ENCODE peak calls at places on chromosomes 4 and X, in four cellular contexts. Z, S, K and B are unnamed samples.
A peak's percentile ranks its signal among the peaks of the same experiment; 100 is the strongest.

GRCh38 chr4:139887962-139888735 is 222.5 kb downstream of the MGST2 start:
- DNase-seq in Z (no peak), S (peak; percentile 15), K (no peak), B (peak; percentile 23)

GRCh38 chr4:171948038-171948437 is 134.8 kb downstream of the GALNTL6 start:
- DNase-seq in Z (no peak), S (no peak), K (no peak), B (no peak)

GRCh38 chrX:38578152-38578551 is 16.8 kb downstream of the TSPAN7 start:
- DNase-seq in Z (peak; percentile 4), S (no peak), K (no peak), B (no peak)

GRCh38 chr4:150006197-150006596 is 72.0 kb upstream of the DCLK2 start:
- DNase-seq in Z (no peak), S (no peak), K (no peak), B (no peak)

GRCh38 chr4:17142232-17142711 is 243.8 kb upstream of the LDB2 start:
- DNase-seq in Z (no peak), S (no peak), K (no peak), B (no peak)

GRCh38 chrX:38061335-38061734 is 55.0 kb downstream of the SYTL5 start:
- DNase-seq in Z (peak; percentile 14), S (no peak), K (no peak), B (no peak)

GRCh38 chrX:136880003-136880451 is 498 bp downstream of the RBMX start:
- DNase-seq in Z (no peak), S (no peak), K (peak; percentile 16), B (peak; percentile 18)

GRCh38 chr4:21380861-21381260 is 567.7 kb downstream of the KCNIP4 start:
- DNase-seq in Z (no peak), S (no peak), K (no peak), B (no peak)

GRCh38 chrX:22053486-22053885 is 21.4 kb downstream of the PHEX start:
- DNase-seq in Z (no peak), S (no peak), K (no peak), B (no peak)

GRCh38 chr4:8847764-8848163 is 23.9 kb downstream of the HMX1 start:
- DNase-seq in Z (no peak), S (no peak), K (no peak), B (peak; percentile 47)

GRCh38 chrX:54386314-54386713 is 28.5 kb upstream of the WNK3 start:
- DNase-seq in Z (no peak), S (no peak), K (no peak), B (no peak)

GRCh38 chr4:46894841-46895240 is 14.2 kb downstream of the COX7B2 start:
- DNase-seq in Z (no peak), S (no peak), K (no peak), B (no peak)

GRCh38 chr4:15778191-15778741 is at the start of gene CD38:
- DNase-seq in Z (no peak), S (peak; percentile 67), K (no peak), B (peak; percentile 78)

GRCh38 chrX:133586443-133586842 is 171.2 kb upstream of the GPC4 start:
- DNase-seq in Z (peak; percentile 15), S (no peak), K (no peak), B (no peak)

GRCh38 chr4:71713611-71714203 is 70.2 kb downstream of the GC start:
- DNase-seq in Z (peak; percentile 20), S (no peak), K (peak; percentile 10), B (peak; percentile 4)

GRCh38 chr4:13455411-13455810 is 28.7 kb downstream of the RAB28 start:
- DNase-seq in Z (no peak), S (no peak), K (no peak), B (no peak)
- TF ChIP-seq MXI1 in Z (no peak), S (no peak), K (no peak), B (no peak)

GRCh38 chrX:40537310-40537709 is 43.5 kb upstream of the ATP6AP2 start:
- DNase-seq in Z (no peak), S (no peak), K (peak; percentile 15), B (no peak)
- TF ChIP-seq REST in Z (no peak), S (no peak), K (no peak), B (no peak)

DNA sequence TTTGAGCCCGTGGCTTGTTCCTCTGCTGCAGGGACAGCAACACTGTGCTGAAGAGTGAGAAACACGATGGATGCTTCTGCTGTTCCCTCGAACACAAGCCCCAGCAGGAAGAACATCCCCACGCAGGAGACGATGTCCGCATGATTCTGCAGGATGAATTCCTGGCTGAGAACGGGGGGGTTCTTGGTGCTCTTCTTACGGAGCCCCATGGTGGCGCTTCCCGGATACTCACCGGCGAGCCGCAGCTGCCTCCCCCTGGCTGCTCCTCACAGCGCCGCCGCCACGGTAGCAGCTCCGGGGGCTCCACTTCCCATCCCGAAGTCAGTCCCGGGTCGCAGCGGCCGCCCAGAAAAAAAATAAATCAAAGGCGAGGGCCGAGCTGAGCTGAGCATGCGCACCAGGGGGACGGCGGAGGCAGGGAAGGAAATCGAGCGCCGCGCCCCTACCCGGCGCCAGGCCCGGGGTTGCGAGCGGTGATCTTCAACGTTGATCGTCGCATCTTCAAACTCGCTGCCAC is at the start of gene TRAM1L1:
- DNase-seq in Z (peak; percentile 30), S (no peak), K (peak; percentile 6), B (peak; percentile 92)
- TF ChIP-seq MXI1 in Z (no peak), S (no peak), K (no peak), B (no peak)

GRCh38 chr4:159175165-159175988 is 72.5 kb downstream of the RAPGEF2 start:
- DNase-seq in Z (peak; percentile 77), S (peak; percentile 73), K (peak; percentile 49), B (peak; percentile 48)
- TF ChIP-seq REST in Z (no peak), S (no peak), K (no peak), B (no peak)

GRCh38 chrX:139759637-139760036 is 51.7 kb upstream of the MCF2 start:
- DNase-seq in Z (no peak), S (no peak), K (peak; percentile 15), B (no peak)
- TF ChIP-seq MXI1 in Z (no peak), S (no peak), K (no peak), B (no peak)